ENCODE peak calls at places on chromosomes 2 and 18, in four cellular contexts. K, I, Q and U are unnamed samples.

GRCh38 chr2:234641086-234641485 is 144.2 kb upstream of the ARL4C start:
- DNase-seq in K (no peak), I (no peak), Q (no peak), U (no peak)

GRCh38 chr2:35821675-35822074 is 533.9 kb upstream of the CRIM1 start:
- DNase-seq in K (no peak), I (no peak), Q (no peak), U (no peak)

GRCh38 chr2:136932700-136933099 is 167.4 kb downstream of the THSD7B start:
- DNase-seq in K (no peak), I (peak; percentile 47), Q (no peak), U (no peak)

GRCh38 chr2:181231886-181232644 is 225.1 kb upstream of the ITGA4 start:
- DNase-seq in K (no peak), I (no peak), Q (no peak), U (no peak)

GRCh38 chr2:16189019-16189850 is 248.9 kb downstream of the MYCN start:
- DNase-seq in K (peak; percentile 25), I (no peak), Q (no peak), U (no peak)

GRCh38 chr2:221492606-221493005 is 79.5 kb downstream of the EPHA4 start:
- DNase-seq in K (no peak), I (no peak), Q (no peak), U (no peak)

GRCh38 chr2:234961784-234962183 is 10.0 kb downstream of the SH3BP4 start:
- DNase-seq in K (no peak), I (no peak), Q (no peak), U (no peak)

GRCh38 chr2:17083902-17084301 is 418.3 kb upstream of the CYRIA start:
- DNase-seq in K (no peak), I (no peak), Q (no peak), U (no peak)

GRCh38 chr2:183428881-183429280 is 304.6 kb downstream of the NUP35 start:
- DNase-seq in K (no peak), I (no peak), Q (no peak), U (no peak)

GRCh38 chr2:130756041-130756720 is 841 bp downstream of the AMER3 start:
- DNase-seq in K (peak; percentile 38), I (peak; percentile 81), Q (no peak), U (no peak)

GRCh38 chr2:148730085-148730484 is 85.5 kb downstream of the EPC2 start:
- DNase-seq in K (no peak), I (no peak), Q (no peak), U (no peak)

GRCh38 chr2:102114290-102114721 is 28.2 kb upstream of the IL1R1 start:
- DNase-seq in K (no peak), I (no peak), Q (no peak), U (no peak)

GRCh38 chr2:122136071-122136470 is 380.6 kb downstream of the TSN start:
- DNase-seq in K (no peak), I (no peak), Q (no peak), U (no peak)

GRCh38 chr2:71546275-71546638 is 92.9 kb downstream of the DYSF start:
- DNase-seq in K (no peak), I (no peak), Q (no peak), U (no peak)

GRCh38 chr2:197309369-197310231 is 980 bp downstream of the ANKRD44 start:
- DNase-seq in K (peak; percentile 42), I (peak; percentile 31), Q (peak; percentile 58), U (peak; percentile 49)

GRCh38 chr18:48412339-48412929 is 3.3 kb upstream of the ZBTB7C start:
- DNase-seq in K (peak; percentile 40), I (peak; percentile 58), Q (no peak), U (peak; percentile 41)

GRCh38 chr2:135424849-135425248 is 106.2 kb downstream of the ZRANB3 start:
- DNase-seq in K (no peak), I (no peak), Q (no peak), U (no peak)

GRCh38 chr2:233061007-233061590 is 957 bp downstream of the INPP5D start:
- DNase-seq in K (no peak), I (no peak), Q (no peak), U (no peak)

GRCh38 chr2:133266926-133267590 is 301.2 kb downstream of the NCKAP5 start:
- DNase-seq in K (no peak), I (no peak), Q (no peak), U (no peak)

GRCh38 chr2:203662963-203663362 is 43.5 kb upstream of the CD28 start:
- DNase-seq in K (no peak), I (no peak), Q (no peak), U (no peak)

GRCh38 chr2:174070281-174070680 is 105.1 kb upstream of the SP3 start:
- DNase-seq in K (no peak), I (no peak), Q (no peak), U (no peak)

GRCh38 chr2:62410926-62411456 is 95.0 kb downstream of the TMEM17 start:
- DNase-seq in K (no peak), I (no peak), Q (no peak), U (no peak)

GRCh38 chr2:112633708-112634107 is 12.0 kb upstream of the SLC20A1 start:
- DNase-seq in K (no peak), I (no peak), Q (no peak), U (no peak)

DNA sequence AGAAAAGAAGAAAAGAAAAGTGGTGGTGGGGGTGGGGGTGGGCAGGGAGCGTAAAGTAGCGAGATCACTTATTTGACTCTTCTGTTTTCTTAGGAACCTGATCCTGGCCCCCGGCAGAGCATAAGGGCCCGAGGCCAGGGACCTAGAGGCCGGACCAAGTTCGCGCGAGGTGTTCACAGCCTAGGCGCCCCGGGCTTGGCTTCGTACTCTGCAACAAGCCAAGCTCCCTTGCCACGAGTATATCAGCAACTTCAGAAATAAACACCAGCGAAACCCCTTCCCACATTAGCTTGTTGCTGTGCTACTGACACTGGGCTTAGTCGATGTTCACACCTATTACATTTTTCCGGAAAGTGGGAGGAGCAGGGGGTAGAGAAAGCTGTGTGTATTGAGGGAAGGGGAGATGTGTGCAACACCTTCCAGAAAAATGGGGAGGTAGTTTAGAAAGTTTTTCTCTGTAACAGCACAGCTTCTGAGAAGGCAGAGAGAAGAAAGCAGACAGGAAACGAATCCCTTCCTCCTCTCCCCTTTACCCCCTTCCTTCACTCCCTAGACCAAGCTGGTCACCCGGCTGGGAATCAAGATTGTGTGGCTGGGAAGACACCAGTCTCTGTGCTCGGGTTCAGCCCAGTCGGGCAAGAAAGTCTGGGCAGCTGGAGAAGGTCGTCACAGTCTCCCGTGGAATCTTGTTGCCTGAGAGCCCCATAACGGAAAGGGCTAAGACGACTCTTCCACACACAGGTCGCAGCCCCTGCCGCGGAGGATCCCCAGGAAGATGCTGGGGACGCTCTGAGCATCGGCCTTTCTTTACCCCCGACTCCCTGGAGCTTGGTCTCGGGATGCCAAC is 12.0 kb upstream of the SATB2 start:
- DNase-seq in K (no peak), I (no peak), Q (no peak), U (no peak)
- H3K27me3 ChIP-seq in K (peaks cover 58% of the 10 kb centered on the region), I (peaks cover 98% of the 10 kb centered on the region), Q (peaks cover 58% of the 10 kb centered on the region), U (peaks cover 48% of the 10 kb centered on the region)

GRCh38 chr2:65367517-65367916 is 64.9 kb downstream of the SPRED2 start:
- DNase-seq in K (no peak), I (peak; percentile 48), Q (no peak), U (no peak)
- H3K4me1 ChIP-seq in K (peaks cover 30% of the 10 kb centered on the region), I (peaks cover 52% of the 10 kb centered on the region), Q (no peaks in the 10 kb centered on the region), U (peaks cover 29% of the 10 kb centered on the region)

GRCh38 chr2:46066116-46066515 is 231.1 kb upstream of the EPAS1 start:
- DNase-seq in K (no peak), I (no peak), Q (no peak), U (no peak)

GRCh38 chr2:46065152-46065551 is 232.1 kb upstream of the EPAS1 start:
- DNase-seq in K (no peak), I (peak; percentile 20), Q (no peak), U (no peak)

GRCh38 chr2:46066591-46066990 is 230.6 kb upstream of the EPAS1 start:
- DNase-seq in K (no peak), I (no peak), Q (no peak), U (no peak)

GRCh38 chr2:46068604-46069003 is 228.6 kb upstream of the EPAS1 start:
- DNase-seq in K (no peak), I (no peak), Q (no peak), U (no peak)

DNA sequence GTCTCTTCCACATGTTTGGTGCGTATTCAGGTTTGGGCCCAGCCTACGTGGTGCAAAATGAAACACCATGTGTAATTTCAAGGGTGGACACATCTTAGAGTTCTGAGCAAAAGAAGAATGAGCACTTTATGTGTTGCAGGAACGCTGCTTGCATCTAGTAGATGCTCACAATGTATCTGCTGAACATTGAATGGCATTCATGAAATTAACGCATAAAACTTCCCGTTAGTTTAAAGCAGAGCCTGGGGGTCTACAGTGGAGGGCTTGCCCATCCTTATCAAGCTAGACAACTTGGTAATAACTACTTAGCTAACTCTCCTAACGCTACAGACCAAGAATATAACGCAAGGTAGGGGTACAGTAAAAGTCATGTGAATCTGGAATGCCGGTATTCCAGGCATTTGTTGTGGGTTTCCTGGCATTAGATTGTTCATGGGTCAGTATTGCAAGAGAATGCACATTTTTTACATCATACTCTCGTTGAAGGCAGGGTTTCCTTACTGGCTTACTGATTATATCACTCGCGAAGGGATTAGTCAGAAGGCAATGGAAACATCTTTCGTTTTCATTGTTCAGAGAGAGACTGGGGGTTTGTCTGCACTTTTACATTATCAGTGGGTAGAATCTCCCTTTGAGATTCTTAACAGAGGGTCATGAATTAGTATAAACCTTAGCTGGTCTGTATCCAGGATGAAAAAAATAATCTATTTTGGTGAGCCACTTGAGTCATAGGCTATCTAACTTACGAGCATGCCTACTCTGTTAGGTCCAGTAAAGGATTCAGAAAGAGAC is 229.5 kb upstream of the EPAS1 start:
- DNase-seq in K (no peak), I (peak; percentile 44), Q (no peak), U (no peak)
- H3K27me3 ChIP-seq in K (no peaks in the 10 kb centered on the region), I (no peaks in the 10 kb centered on the region), Q (no peaks in the 10 kb centered on the region), U (no peaks in the 10 kb centered on the region)

DNA sequence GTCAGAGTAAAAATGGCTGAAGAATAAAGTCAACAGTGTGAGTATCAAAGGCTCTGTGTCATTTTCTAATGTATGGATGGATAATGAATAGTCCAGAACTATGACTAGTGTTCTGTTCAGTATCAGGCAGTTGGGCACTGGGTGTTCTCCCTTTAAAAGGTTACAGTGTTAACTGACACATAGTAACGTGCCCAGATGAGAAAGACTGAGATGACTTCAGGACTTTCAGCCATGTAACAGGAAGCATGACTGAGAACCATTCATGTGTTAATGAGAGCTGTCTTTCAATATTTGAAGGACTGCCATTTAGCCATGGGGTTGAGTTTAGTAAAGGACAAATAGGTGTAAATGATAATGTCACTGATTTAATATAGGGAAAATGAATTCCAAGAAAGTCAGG is 187.1 kb downstream of the GULP1 start:
- DNase-seq in K (peak; percentile 25), I (no peak), Q (no peak), U (no peak)
- H3K4me1 ChIP-seq in K (peaks cover 23% of the 10 kb centered on the region), I (no peaks in the 10 kb centered on the region), Q (no peaks in the 10 kb centered on the region), U (peaks cover 16% of the 10 kb centered on the region)

GRCh38 chr2:118618279-118618678 is 229.2 kb downstream of the EN1 start:
- DNase-seq in K (no peak), I (no peak), Q (no peak), U (no peak)

GRCh38 chr2:118616432-118616831 is 231.0 kb downstream of the EN1 start:
- DNase-seq in K (no peak), I (no peak), Q (no peak), U (no peak)

GRCh38 chr2:118609138-118609537 is 238.3 kb downstream of the EN1 start:
- DNase-seq in K (no peak), I (peak; percentile 38), Q (no peak), U (no peak)

GRCh38 chr2:118614856-118615255 is 232.6 kb downstream of the EN1 start:
- DNase-seq in K (no peak), I (peak; percentile 30), Q (no peak), U (no peak)

GRCh38 chr2:118613742-118614141 is 233.7 kb downstream of the EN1 start:
- DNase-seq in K (no peak), I (peak; percentile 32), Q (no peak), U (no peak)
- H3K27me3 ChIP-seq in K (no peaks in the 10 kb centered on the region), I (no peaks in the 10 kb centered on the region), Q (no peaks in the 10 kb centered on the region), U (no peaks in the 10 kb centered on the region)